ENCODE peak calls at places on chromosomes 6 and 20, in ten cellular contexts. C, P, N, F, L, S, H, Z, U and M are unnamed samples.

GRCh38 chr20:327041-327945 is 1.9 kb downstream of the SOX12 start:
- DNase-seq in H (peak), C (peak), P (peak), L (peak), S (peak), N (peak), F (peak), Z (peak), U (peak), M (peak)

GRCh38 chr6:30769853-30770160 is 25.5 kb upstream of the IER3 start:
- DNase-seq in U (no peak), L (no peak), Z (no peak), S (no peak), C (no peak), P (no peak), N (no peak), F (no peak), H (no peak), M (no peak)

GRCh38 chr6:106870069-106870468 is 104.5 kb downstream of the CD24 start:
- DNase-seq in N (peak), C (peak), H (no peak), Z (peak), P (no peak), L (no peak), F (no peak), S (peak), U (no peak), M (no peak)

GRCh38 chr20:24608926-24609667 is 139.7 kb downstream of the SYNDIG1 start:
- DNase-seq in S (no peak), F (no peak), N (peak), P (no peak), Z (no peak), U (no peak), H (no peak), L (no peak), C (no peak), M (no peak)

GRCh38 chr6:97919631-97920030 is 636.6 kb upstream of the MMS22L start:
- DNase-seq in N (no peak), P (no peak), Z (no peak), L (no peak), U (no peak), H (no peak), S (no peak), F (no peak), C (no peak), M (no peak)

GRCh38 chr6:27280540-27281000 is 31.5 kb downstream of the POM121L2 start:
- DNase-seq in N (no peak), H (no peak), U (no peak), Z (no peak), F (no peak), C (no peak), L (peak), S (peak), P (no peak), M (no peak)

GRCh38 chr6:1916334-1916985 is 306.7 kb downstream of the FOXC1 start:
- DNase-seq in C (no peak), S (no peak), U (no peak), N (peak), Z (peak), H (no peak), F (no peak), L (no peak), P (no peak), M (no peak)

GRCh38 chr6:21375206-21375605 is 218.3 kb upstream of the SOX4 start:
- DNase-seq in N (no peak), F (no peak), L (no peak), Z (no peak), H (no peak), S (no peak), U (no peak), P (no peak), C (no peak), M (no peak)

GRCh38 chr6:19269341-19269898 is 567.8 kb upstream of the ID4 start:
- DNase-seq in L (no peak), U (no peak), N (no peak), H (no peak), C (no peak), P (no peak), Z (no peak), S (no peak), F (no peak), M (no peak)
- H3K27ac ChIP-seq in L (no peak), U (no peak), N (no peak), H (no peak), C (no peak), P (no peak), Z (no peak), S (no peak), F (no peak), M (no peak)

DNA sequence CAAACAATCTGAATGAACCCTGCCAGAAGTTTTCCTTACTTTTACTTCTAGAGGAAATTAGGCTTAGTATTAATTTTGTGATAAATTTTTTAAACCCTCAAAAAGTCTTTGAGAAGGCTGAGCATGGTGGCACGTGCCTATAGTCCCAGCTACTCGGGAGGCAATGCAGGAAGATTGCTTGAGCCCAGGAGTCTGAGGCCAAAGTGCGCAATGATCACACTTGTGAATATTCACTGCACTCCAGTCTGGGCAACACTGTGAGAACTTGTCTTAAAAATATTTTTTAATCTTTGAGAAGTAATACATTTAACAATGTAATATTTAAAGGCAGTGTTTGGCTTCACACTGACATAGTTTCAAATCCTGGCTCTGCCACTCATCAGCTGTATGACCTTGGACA is 86.2 kb upstream of the E2F3 start:
- DNase-seq in U (no peak), C (no peak), L (no peak), F (no peak), Z (no peak), H (no peak), N (no peak), P (no peak), S (no peak), M (no peak)
- TF ChIP-seq CTCF in U (no peak), C (no peak), L (no peak), F (no peak), Z (no peak), H (no peak), N (no peak), P (no peak), S (no peak), M (no peak)

GRCh38 chr6:5765141-5765760 is 241.5 kb downstream of the NRN1 start:
- DNase-seq in S (no peak), P (no peak), C (no peak), L (no peak), U (no peak), H (peak), Z (no peak), F (no peak), N (no peak), M (no peak)

GRCh38 chr6:5764401-5764955 is 242.2 kb downstream of the NRN1 start:
- DNase-seq in P (no peak), C (no peak), L (no peak), U (peak), Z (peak), N (peak), F (no peak), H (peak), S (no peak), M (peak)

GRCh38 chr6:5762561-5762968 is 244.2 kb downstream of the NRN1 start:
- DNase-seq in Z (no peak), P (no peak), N (no peak), C (no peak), U (peak), S (no peak), F (no peak), L (no peak), H (peak), M (no peak)

GRCh38 chr6:5763871-5764270 is 242.9 kb downstream of the NRN1 start:
- DNase-seq in F (no peak), P (no peak), H (peak), N (peak), S (no peak), Z (no peak), U (no peak), L (no peak), C (no peak), M (no peak)

GRCh38 chr6:5763407-5763806 is 243.3 kb downstream of the NRN1 start:
- DNase-seq in P (no peak), C (no peak), N (peak), Z (no peak), S (no peak), L (no peak), U (no peak), F (no peak), H (peak), M (no peak)
- H3K27ac ChIP-seq in P (no peak), C (no peak), N (no peak), Z (no peak), S (no peak), L (no peak), U (peak), F (no peak), H (peak), M (peak)

DNA sequence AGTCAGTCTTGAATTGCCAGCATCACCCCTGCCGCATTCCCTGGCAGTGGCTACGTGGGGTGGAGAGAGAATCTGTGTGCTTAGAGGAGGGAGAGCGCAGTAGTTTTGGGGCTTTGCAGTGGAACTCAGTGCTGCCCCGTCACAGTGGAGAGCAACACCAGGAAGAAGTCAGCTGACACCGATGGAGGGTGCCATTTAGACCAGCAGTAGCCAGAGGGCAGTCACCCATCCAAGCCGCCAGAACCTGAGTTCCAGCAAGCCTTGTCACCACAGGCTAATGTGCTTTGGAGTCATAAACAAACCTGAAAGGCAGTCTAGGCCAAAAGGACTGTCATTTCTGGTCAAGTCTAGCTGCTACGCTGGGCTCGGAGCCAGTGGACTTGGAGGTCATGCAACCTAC is 22.0 kb upstream of the PERP start:
- DNase-seq in N (no peak), U (no peak), P (no peak), L (no peak), C (no peak), H (no peak), Z (no peak), S (no peak), F (no peak), M (no peak)
- TF ChIP-seq CTCF in N (no peak), U (peak), P (no peak), L (no peak), C (no peak), H (no peak), Z (no peak), S (no peak), F (peak), M (no peak)

DNA sequence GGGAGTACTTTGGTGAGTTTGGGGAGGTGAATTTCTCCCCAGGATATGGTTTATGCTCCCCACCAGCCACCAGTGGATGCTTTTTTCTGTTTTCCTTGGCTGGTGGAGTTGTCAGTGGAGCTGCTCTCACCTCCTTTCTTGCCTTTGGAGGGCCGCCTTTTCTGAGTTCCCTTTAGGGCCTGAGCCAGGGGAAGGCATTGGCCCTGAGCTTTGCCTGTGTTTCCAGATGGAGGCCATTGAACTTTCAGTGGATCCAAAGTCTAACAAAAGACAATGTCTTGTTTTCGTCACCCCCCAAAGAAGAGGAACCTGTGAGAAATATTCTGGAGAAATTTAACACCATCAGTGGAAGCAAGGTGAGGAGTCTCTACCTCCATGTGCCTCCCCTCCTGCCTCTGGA is 4.4 kb upstream of the TMEM14A start:
- DNase-seq in S (no peak), C (no peak), U (no peak), L (no peak), N (no peak), F (no peak), P (no peak), H (no peak), Z (no peak), M (no peak)
- H3K27ac ChIP-seq in S (no peak), C (no peak), U (no peak), L (no peak), N (no peak), F (no peak), P (no peak), H (no peak), Z (no peak), M (no peak)

GRCh38 chr6:36139991-36140710 is 9.8 kb downstream of the MAPK13 start:
- DNase-seq in S (no peak), F (no peak), N (no peak), H (no peak), L (no peak), P (no peak), U (no peak), C (no peak), Z (no peak), M (no peak)

GRCh38 chr6:36138667-36139066 is 8.4 kb downstream of the MAPK13 start:
- DNase-seq in S (no peak), L (no peak), F (no peak), Z (no peak), P (no peak), U (no peak), N (no peak), H (no peak), C (no peak), M (no peak)

GRCh38 chr6:36141961-36142360 is 11.6 kb downstream of the MAPK13 start:
- DNase-seq in L (no peak), N (no peak), C (no peak), Z (no peak), P (no peak), U (no peak), S (no peak), H (no peak), F (no peak), M (no peak)

GRCh38 chr6:36141091-36141490 is 10.8 kb downstream of the MAPK13 start:
- DNase-seq in U (no peak), S (no peak), L (no peak), C (no peak), Z (no peak), N (no peak), P (no peak), H (no peak), F (no peak), M (no peak)

DNA sequence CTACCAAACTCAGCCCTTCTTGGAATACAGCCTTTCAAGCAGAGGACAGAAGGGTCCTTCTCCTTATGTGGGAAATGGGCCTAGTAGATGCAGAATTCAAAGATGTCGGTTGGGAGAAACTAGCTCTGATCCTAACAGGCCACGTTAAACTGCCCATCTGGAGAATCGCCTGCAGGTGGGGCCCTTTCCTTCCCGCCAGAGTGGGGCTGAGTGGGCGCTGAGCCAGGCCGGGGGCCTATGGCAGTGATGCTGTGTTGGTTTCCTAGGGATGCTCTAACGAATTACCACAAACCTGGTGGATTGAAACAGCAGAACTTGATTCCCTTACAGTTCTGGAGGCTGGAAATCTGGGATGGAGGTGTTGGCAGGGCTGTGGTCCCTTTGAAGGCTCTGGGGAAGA is 9.1 kb downstream of the MAPK13 start:
- DNase-seq in S (no peak), N (no peak), U (no peak), L (peak), F (no peak), C (no peak), P (no peak), Z (no peak), H (no peak), M (no peak)
- TF ChIP-seq CTCF in S (no peak), N (peak), U (no peak), L (peak), F (no peak), C (no peak), P (no peak), Z (peak), H (no peak), M (no peak)

DNA sequence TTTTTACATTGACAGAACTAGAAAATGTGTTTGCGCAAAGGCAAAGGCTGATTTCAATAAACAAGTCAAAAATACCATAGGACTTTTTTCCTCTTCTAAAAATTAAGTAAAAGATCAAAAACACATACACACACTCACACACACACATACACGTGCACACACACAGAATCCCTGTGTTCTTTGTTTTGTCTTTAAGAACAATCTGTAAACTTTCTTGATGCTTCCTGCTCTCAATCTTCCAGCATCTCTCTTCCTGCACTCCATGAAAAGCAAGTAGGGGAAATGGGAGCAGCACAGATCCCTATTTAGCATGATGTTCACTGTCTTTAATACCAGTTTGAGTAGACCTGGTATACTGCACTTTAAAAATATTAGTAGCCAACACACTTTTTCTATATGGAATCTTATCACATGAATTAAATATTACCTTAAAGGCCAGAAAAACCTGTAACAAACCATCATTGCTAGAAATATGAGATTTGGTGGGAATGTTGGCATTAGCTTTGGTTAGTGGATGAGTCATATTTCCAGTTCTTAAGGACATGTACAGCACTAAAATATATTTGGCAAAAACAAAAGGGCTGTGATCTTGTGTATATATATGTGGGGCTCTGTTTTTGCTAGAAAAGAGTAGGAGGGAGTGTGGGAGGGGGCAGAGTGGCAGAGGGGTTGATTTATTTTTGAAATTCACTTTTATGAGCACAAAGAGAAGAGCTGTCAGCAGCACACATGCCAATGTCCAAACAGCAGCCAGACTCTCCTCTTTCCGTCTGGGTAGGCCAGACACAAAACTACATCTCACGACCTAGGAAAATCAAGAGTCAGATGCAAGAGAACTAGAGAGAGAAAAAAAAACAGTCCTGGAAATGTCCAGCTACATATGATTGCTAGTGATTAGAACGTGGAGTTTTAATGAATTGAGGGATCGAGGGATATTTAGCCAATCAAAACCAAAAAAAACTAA is 4.6 kb downstream of the PTPRK start:
- DNase-seq in F (no peak), N (peak), H (no peak), L (no peak), P (no peak), Z (no peak), U (no peak), C (no peak), S (no peak), M (no peak)
- H3K27ac ChIP-seq in F (peak), N (no peak), H (no peak), L (no peak), P (peak), Z (peak), U (peak), C (peak), S (peak), M (peak)

GRCh38 chr6:64012351-64013060 is 376.9 kb downstream of the PHF3 start:
- DNase-seq in Z (peak), S (peak), P (no peak), L (peak), C (no peak), U (no peak), H (no peak), N (peak), F (no peak), M (no peak)
- TF ChIP-seq CTCF in Z (peak), S (peak), P (no peak), L (peak), C (no peak), U (peak), H (no peak), N (peak), F (peak), M (no peak)

DNA sequence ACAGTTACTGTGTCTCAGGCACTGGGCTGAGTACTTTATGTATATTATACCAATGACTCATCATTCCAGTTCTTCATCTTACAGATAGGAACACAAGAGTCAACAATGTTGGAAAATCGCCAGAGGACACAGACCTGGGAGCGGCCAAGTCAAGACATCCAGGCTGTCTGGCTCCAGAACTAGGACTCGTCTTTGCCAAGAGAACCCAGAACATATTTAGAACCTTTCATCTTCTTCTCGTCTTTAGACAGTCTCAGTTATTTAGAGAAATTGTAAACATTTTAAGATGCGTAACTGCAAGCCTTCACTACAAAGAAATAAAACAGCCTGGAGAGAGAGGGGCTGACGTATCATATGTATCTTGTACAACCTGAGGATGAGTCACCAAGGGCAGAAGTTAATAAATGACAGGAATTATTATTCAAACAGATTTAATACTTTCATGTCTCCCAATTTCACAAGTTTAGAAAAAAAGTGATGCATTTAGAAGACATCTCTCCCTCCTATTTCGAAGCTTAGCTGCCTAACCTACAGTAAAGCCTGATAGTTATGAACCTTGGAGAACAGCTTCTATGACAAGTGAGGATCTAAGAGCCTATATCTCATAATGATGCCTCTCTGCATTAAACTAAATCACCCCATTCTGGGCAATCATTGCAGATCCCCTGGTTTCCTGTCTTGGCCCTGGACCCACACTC is 43.4 kb downstream of the SLC22A3 start:
- DNase-seq in Z (no peak), U (no peak), P (no peak), N (no peak), H (no peak), L (no peak), C (no peak), F (no peak), S (peak), M (no peak)
- H3K27ac ChIP-seq in Z (no peak), U (no peak), P (no peak), N (no peak), H (peak), L (no peak), C (no peak), F (peak), S (peak), M (peak)